ENCODE peak calls at places on chromosomes 1 and 21, in four cellular contexts. K is K562, L is Panc1, H is HepG2. X is an unnamed sample.

GRCh38 chr21:36517366-36518075 is 37.6 kb upstream of the CLDN14 start:
- DNase-seq in H (no peak), K (no peak), L (no peak), X (no peak)

GRCh38 chr1:70714149-70714548 is 303.1 kb downstream of the CTH start:
- DNase-seq in L (no peak), K (no peak), H (no peak), X (no peak)

GRCh38 chr1:5915587-5916571 is 76.3 kb downstream of the NPHP4 start:
- DNase-seq in L (peak), H (peak), K (peak), X (peak)

GRCh38 chr1:89843279-89844121 is 22.7 kb downstream of the LRRC8D start:
- DNase-seq in H (no peak), K (no peak), L (no peak), X (no peak)

GRCh38 chr1:245008761-245009160 is 144.4 kb upstream of the HNRNPU start:
- DNase-seq in L (no peak), K (no peak), H (no peak), X (no peak)

GRCh38 chr1:102628008-102628736 is 480.1 kb downstream of the COL11A1 start:
- DNase-seq in K (no peak), L (no peak), H (peak), X (no peak)

GRCh38 chr21:42514883-42515228 is 1.2 kb downstream of the SLC37A1 start:
- DNase-seq in L (no peak), H (no peak), K (no peak), X (no peak)

GRCh38 chr1:10540277-10541005 is 65.7 kb downstream of the PEX14 start:
- DNase-seq in H (no peak), L (no peak), K (no peak), X (no peak)

GRCh38 chr1:22710688-22711024 is at the start of gene EPHB2:
- DNase-seq in L (no peak), H (no peak), K (peak), X (no peak)

GRCh38 chr1:1560178-1560577 is 14.5 kb downstream of the SSU72 start:
- DNase-seq in L (no peak), H (no peak), K (no peak), X (no peak)

GRCh38 chr1:1558591-1558990 is 16.1 kb downstream of the SSU72 start:
- DNase-seq in L (no peak), K (no peak), H (no peak), X (no peak)

GRCh38 chr1:1556505-1556904 is 16.1 kb upstream of the TMEM240 start:
- DNase-seq in L (no peak), K (no peak), H (no peak), X (no peak)

GRCh38 chr1:1561801-1562470 is 12.7 kb downstream of the SSU72 start:
- DNase-seq in H (no peak), L (no peak), K (no peak), X (no peak)

DNA sequence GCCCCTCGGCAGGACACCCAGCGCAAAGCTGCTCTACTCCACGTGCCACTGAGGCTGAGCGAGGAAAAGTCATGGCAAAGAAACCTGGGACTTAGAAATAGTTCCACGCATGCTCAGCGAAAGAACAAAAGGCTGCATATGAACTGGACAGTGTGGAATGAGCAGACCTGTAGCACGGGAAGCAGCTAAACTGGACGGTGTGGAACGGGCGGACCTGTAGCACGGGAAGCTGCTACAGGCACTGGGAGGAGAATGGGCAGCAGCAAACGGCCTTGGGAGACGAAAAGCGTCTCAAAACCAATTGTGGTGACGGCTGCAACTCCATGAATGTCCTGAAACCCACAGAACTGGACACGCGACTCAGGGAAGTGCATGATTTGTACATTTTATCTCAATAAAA is 15.6 kb downstream of the SSU72 start:
- DNase-seq in H (no peak), K (no peak), L (no peak), X (no peak)
- TF ChIP-seq TCF7L2 in H (no peak), K (no peak), L (no peak), X (no peak)

GRCh38 chr1:82795503-82796149 is 994.9 kb downstream of the ADGRL2 start:
- DNase-seq in H (no peak), L (no peak), K (no peak), X (no peak)
- TF ChIP-seq CTCF in H (no peak), L (peak), K (no peak), X (peak)

GRCh38 chr1:228152097-228152917 is 2.6 kb downstream of the GJC2 start:
- DNase-seq in H (no peak), L (no peak), K (no peak), X (no peak)
- TF ChIP-seq TCF7L2 in H (no peak), L (no peak), K (no peak), X (no peak)

DNA sequence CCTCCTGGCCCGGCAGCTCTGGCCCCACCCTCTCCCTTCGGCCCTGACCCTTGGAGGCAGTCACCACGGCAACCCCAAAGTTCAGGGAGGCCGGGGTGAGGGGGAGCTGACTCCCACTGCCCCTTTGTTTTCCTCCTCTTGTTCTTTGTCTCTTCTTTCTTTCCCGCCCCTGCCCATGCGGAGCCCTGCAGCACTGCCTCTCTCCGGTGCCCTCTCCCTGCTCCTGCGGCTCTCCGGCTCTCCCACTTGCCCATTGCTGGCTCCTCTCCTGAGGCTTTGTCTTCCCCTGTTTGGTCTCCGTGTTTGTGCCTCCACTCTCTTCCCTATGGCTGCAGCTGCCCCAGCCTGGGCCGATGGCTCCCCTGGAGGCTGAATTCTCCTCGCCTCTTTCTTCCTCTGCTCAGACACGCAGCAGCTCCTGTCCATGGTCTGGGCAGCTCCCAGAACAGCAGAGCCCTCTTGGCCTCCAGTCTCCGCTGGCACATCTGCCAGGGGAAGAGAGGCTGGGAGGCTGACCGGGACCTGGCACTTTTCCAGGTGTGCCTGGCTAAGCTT is 5.8 kb downstream of the CELSR2 start:
- DNase-seq in H (no peak), L (no peak), K (no peak), X (no peak)
- TF ChIP-seq CTCF in H (peak), L (no peak), K (no peak), X (no peak)

GRCh38 chr1:211625040-211625439 is 46.1 kb upstream of the SLC30A1 start:
- DNase-seq in K (peak), L (no peak), H (peak), X (no peak)
- TF ChIP-seq TCF7L2 in K (no peak), L (no peak), H (no peak), X (no peak)

X was measured in HCT116.